ENCODE peak calls at places on chromosomes 16 and 17, in six cellular contexts. L is non-pigmented ciliary epithelial cell, X is cardiac muscle cell, G is GM20000, F is IMR-90, N is NCI-H510A treated with DMSO at 0.1 percent for 48 hours. A is an unnamed sample.
A peak's percentile ranks its signal among the peaks of the same experiment; 100 is the strongest.

GRCh38 chr17:75241502-75241901 is 19.9 kb downstream of the GGA3 start:
- DNase-seq in L (no peak), X (no peak), N (no peak), G (no peak), F (no peak), A (no peak)

GRCh38 chr17:48153711-48154642 is 46.4 kb downstream of the SNX11 start:
- DNase-seq in X (peak; percentile 36), G (peak; percentile 22), L (peak; percentile 14), N (peak; percentile 99), F (peak; percentile 54), A (peak; percentile 47)

GRCh38 chr16:69286941-69287713 is 24.0 kb upstream of the VPS4A start:
- DNase-seq in F (peak; percentile 78), L (no peak), N (peak; percentile 46), X (peak; percentile 78), G (peak; percentile 61), A (peak; percentile 72)

GRCh38 chr17:56305017-56305416 is 151.7 kb downstream of the ANKFN1 start:
- DNase-seq in G (no peak), X (no peak), F (no peak), N (no peak), L (no peak), A (no peak)

GRCh38 chr17:2084766-2085647 is 30.1 kb downstream of the HIC1 start:
- DNase-seq in N (no peak), G (no peak), F (peak; percentile 86), L (peak; percentile 63), X (no peak), A (no peak)

GRCh38 chr17:59842901-59843652 is 49.7 kb downstream of the TUBD1 start:
- DNase-seq in F (peak; percentile 97), N (peak; percentile 69), X (no peak), G (no peak), L (peak; percentile 93), A (peak; percentile 91)

GRCh38 chr16:67146523-67147357 is 4.1 kb downstream of the B3GNT9 start:
- DNase-seq in X (no peak), G (no peak), N (no peak), F (no peak), L (no peak), A (no peak)

GRCh38 chr16:30761427-30761927 is 385 bp downstream of the CFAP119 start:
- DNase-seq in N (peak; percentile 53), X (peak; percentile 70), F (peak; percentile 20), L (no peak), G (peak; percentile 68), A (peak; percentile 66)

GRCh38 chr16:25126820-25127232 is 15.3 kb downstream of the LCMT1 start:
- DNase-seq in N (peak; percentile 74), X (peak; percentile 51), F (peak; percentile 91), L (peak; percentile 82), G (no peak), A (peak; percentile 29)

GRCh38 chr16:22089910-22090309 is 2.4 kb upstream of the VWA3A start:
- DNase-seq in X (no peak), N (no peak), F (no peak), G (no peak), L (no peak), A (no peak)

GRCh38 chr16:89085755-89086154 is 7.9 kb upstream of the ACSF3 start:
- DNase-seq in X (no peak), L (no peak), G (no peak), N (no peak), F (no peak), A (no peak)

GRCh38 chr17:50255766-50256480 is 18.3 kb upstream of the TMEM92 start:
- DNase-seq in L (no peak), G (peak; percentile 6), N (no peak), X (no peak), F (no peak), A (no peak)

GRCh38 chr16:85989376-85989775 is 90.4 kb downstream of the IRF8 start:
- DNase-seq in L (no peak), N (no peak), X (no peak), F (no peak), G (no peak), A (no peak)

GRCh38 chr16:3759736-3760135 is 42.4 kb upstream of the TRAP1 start:
- DNase-seq in N (no peak), X (no peak), L (no peak), G (no peak), F (no peak), A (no peak)

GRCh38 chr16:12531937-12532336 is 271.8 kb downstream of the CPPED1 start:
- DNase-seq in N (no peak), F (peak; percentile 51), G (no peak), X (no peak), L (no peak), A (no peak)

GRCh38 chr17:73767696-73768095 is 123.5 kb upstream of the SDK2 start:
- DNase-seq in L (no peak), F (no peak), N (no peak), X (no peak), G (no peak), A (no peak)

GRCh38 chr17:76884995-76885896 is 17.0 kb downstream of the MGAT5B start:
- DNase-seq in G (no peak), L (no peak), N (no peak), F (no peak), X (no peak), A (no peak)

GRCh38 chr17:10135539-10136257 is 62.7 kb downstream of the GAS7 start:
- DNase-seq in N (no peak), X (no peak), L (no peak), G (no peak), F (peak; percentile 56), A (no peak)

GRCh38 chr17:43917348-43918025 is 10.2 kb upstream of the MPP2 start:
- DNase-seq in G (peak; percentile 51), N (no peak), F (peak; percentile 10), L (no peak), X (peak; percentile 45), A (peak; percentile 79)